ENCODE peak calls at places on chromosomes 11 and 22, in seven cellular contexts. One of them, this sample, is unnamed. For H3K4me1, the result is how much of the 10 kb centered on the place peaks cover.

GRCh38 chr11:122706689-122707088 is 51.2 kb downstream of the UBASH3B start:
- DNase-seq in neuronal stem cell: no peak
- DNase-seq in IMR-90: peak
- DNase-seq in mesendoderm: no peak
- DNase-seq in H9: no peak
- DNase-seq in H1: no peak
- DNase-seq in trophoblast cell: peak
- DNase-seq in this sample: peak

GRCh38 chr22:30803679-30804078 is 109.0 kb downstream of the OSBP2 start:
- DNase-seq in neuronal stem cell: no peak
- DNase-seq in IMR-90: no peak
- DNase-seq in mesendoderm: no peak
- DNase-seq in H9: no peak
- DNase-seq in H1: no peak
- DNase-seq in trophoblast cell: no peak
- DNase-seq in this sample: no peak

GRCh38 chr11:69551963-69552362 is 70.5 kb downstream of the LINC01488 start:
- DNase-seq in neuronal stem cell: no peak
- DNase-seq in IMR-90: no peak
- DNase-seq in mesendoderm: no peak
- DNase-seq in H9: no peak
- DNase-seq in H1: no peak
- DNase-seq in trophoblast cell: peak
- DNase-seq in this sample: no peak

GRCh38 chr11:47819743-47820142 is 28.4 kb downstream of the NUP160 start:
- DNase-seq in neuronal stem cell: no peak
- DNase-seq in IMR-90: no peak
- DNase-seq in mesendoderm: no peak
- DNase-seq in H9: no peak
- DNase-seq in H1: no peak
- DNase-seq in trophoblast cell: peak
- DNase-seq in this sample: no peak

GRCh38 chr22:30421695-30422480 is 3.7 kb upstream of the MTFP1 start:
- DNase-seq in neuronal stem cell: no peak
- DNase-seq in IMR-90: no peak
- DNase-seq in mesendoderm: no peak
- DNase-seq in H9: no peak
- DNase-seq in H1: no peak
- DNase-seq in trophoblast cell: no peak
- DNase-seq in this sample: peak

GRCh38 chr22:29093501-29093921 is 20.7 kb downstream of the KREMEN1 start:
- DNase-seq in neuronal stem cell: no peak
- DNase-seq in IMR-90: peak
- DNase-seq in mesendoderm: no peak
- DNase-seq in H9: no peak
- DNase-seq in H1: no peak
- DNase-seq in trophoblast cell: no peak
- DNase-seq in this sample: peak

GRCh38 chr11:133501643-133502535 is 30.4 kb downstream of the OPCML start:
- DNase-seq in neuronal stem cell: no peak
- DNase-seq in IMR-90: no peak
- DNase-seq in mesendoderm: peak
- DNase-seq in H9: peak
- DNase-seq in H1: peak
- DNase-seq in trophoblast cell: no peak
- DNase-seq in this sample: no peak

GRCh38 chr22:19063581-19064353 is 58.4 kb downstream of the DGCR2 start:
- DNase-seq in neuronal stem cell: no peak
- DNase-seq in IMR-90: no peak
- DNase-seq in mesendoderm: no peak
- DNase-seq in H9: no peak
- DNase-seq in H1: no peak
- DNase-seq in trophoblast cell: no peak
- DNase-seq in this sample: no peak

GRCh38 chr11:48037709-48038468 is 57.5 kb downstream of the PTPRJ start:
- DNase-seq in neuronal stem cell: no peak
- DNase-seq in IMR-90: peak
- DNase-seq in mesendoderm: no peak
- DNase-seq in H9: no peak
- DNase-seq in H1: no peak
- DNase-seq in trophoblast cell: no peak
- DNase-seq in this sample: no peak

GRCh38 chr22:20088263-20088648 is 8.2 kb downstream of the DGCR8 start:
- DNase-seq in neuronal stem cell: no peak
- DNase-seq in IMR-90: no peak
- DNase-seq in mesendoderm: no peak
- DNase-seq in H9: no peak
- DNase-seq in H1: no peak
- DNase-seq in trophoblast cell: no peak
- DNase-seq in this sample: no peak

GRCh38 chr11:121553806-121554205 is 101.0 kb upstream of the SORL1-AS1 start:
- DNase-seq in neuronal stem cell: no peak
- DNase-seq in IMR-90: peak
- DNase-seq in mesendoderm: no peak
- DNase-seq in H9: no peak
- DNase-seq in H1: no peak
- DNase-seq in trophoblast cell: peak
- DNase-seq in this sample: no peak

GRCh38 chr11:122727101-122727929 is 71.8 kb downstream of the UBASH3B start:
- DNase-seq in neuronal stem cell: peak
- DNase-seq in IMR-90: no peak
- DNase-seq in mesendoderm: no peak
- DNase-seq in H9: no peak
- DNase-seq in H1: no peak
- DNase-seq in trophoblast cell: peak
- DNase-seq in this sample: peak

GRCh38 chr22:38135133-38135706 is 24.7 kb upstream of the BAIAP2L2 start:
- DNase-seq in neuronal stem cell: no peak
- DNase-seq in IMR-90: peak
- DNase-seq in mesendoderm: no peak
- DNase-seq in H9: no peak
- DNase-seq in H1: no peak
- DNase-seq in trophoblast cell: peak
- DNase-seq in this sample: peak

GRCh38 chr11:12092714-12093113 is 17.7 kb upstream of the MICAL2 start:
- DNase-seq in neuronal stem cell: no peak
- DNase-seq in IMR-90: no peak
- DNase-seq in mesendoderm: peak
- DNase-seq in H9: peak
- DNase-seq in H1: no peak
- DNase-seq in trophoblast cell: no peak
- DNase-seq in this sample: no peak

GRCh38 chr22:48889209-48889830 is 938.4 kb downstream of the BRD1 start:
- DNase-seq in neuronal stem cell: no peak
- DNase-seq in IMR-90: no peak
- DNase-seq in mesendoderm: no peak
- DNase-seq in H9: peak
- DNase-seq in H1: no peak
- DNase-seq in trophoblast cell: no peak
- DNase-seq in this sample: no peak

GRCh38 chr11:13321431-13321830 is 43.8 kb downstream of the BMAL1 start:
- DNase-seq in neuronal stem cell: no peak
- DNase-seq in IMR-90: no peak
- DNase-seq in mesendoderm: no peak
- DNase-seq in H9: no peak
- DNase-seq in H1: no peak
- DNase-seq in trophoblast cell: no peak
- DNase-seq in this sample: no peak

GRCh38 chr11:45048870-45049825 is 97.3 kb upstream of the PRDM11 start:
- DNase-seq in neuronal stem cell: no peak
- DNase-seq in IMR-90: peak
- DNase-seq in mesendoderm: no peak
- DNase-seq in H9: no peak
- DNase-seq in H1: no peak
- DNase-seq in trophoblast cell: no peak
- DNase-seq in this sample: no peak

GRCh38 chr11:117816151-117816741 is 8.3 kb downstream of the FXYD2 start:
- DNase-seq in neuronal stem cell: peak
- DNase-seq in IMR-90: peak
- DNase-seq in mesendoderm: peak
- DNase-seq in H9: peak
- DNase-seq in H1: no peak
- DNase-seq in trophoblast cell: peak
- DNase-seq in this sample: peak

GRCh38 chr22:45975266-45976161 is 1.4 kb downstream of the WNT7B start:
- DNase-seq in neuronal stem cell: no peak
- DNase-seq in IMR-90: no peak
- DNase-seq in mesendoderm: peak
- DNase-seq in H9: no peak
- DNase-seq in H1: no peak
- DNase-seq in trophoblast cell: peak
- DNase-seq in this sample: no peak

GRCh38 chr11:95148421-95148820 is 58.8 kb downstream of the ENDOD1 start:
- DNase-seq in neuronal stem cell: no peak
- DNase-seq in IMR-90: no peak
- DNase-seq in mesendoderm: no peak
- DNase-seq in H9: no peak
- DNase-seq in H1: no peak
- DNase-seq in trophoblast cell: peak
- DNase-seq in this sample: peak

GRCh38 chr11:103624708-103625623 is 411.5 kb upstream of the DDI1 start:
- DNase-seq in neuronal stem cell: no peak
- DNase-seq in IMR-90: peak
- DNase-seq in mesendoderm: peak
- DNase-seq in H9: no peak
- DNase-seq in H1: no peak
- DNase-seq in trophoblast cell: peak
- DNase-seq in this sample: peak

GRCh38 chr11:107683807-107684206 is 28.0 kb downstream of the SLN start:
- DNase-seq in neuronal stem cell: no peak
- DNase-seq in IMR-90: no peak
- DNase-seq in mesendoderm: peak
- DNase-seq in H9: peak
- DNase-seq in H1: no peak
- DNase-seq in trophoblast cell: peak
- DNase-seq in this sample: no peak

GRCh38 chr11:121672630-121673487 is 220.1 kb upstream of the SORL1-AS1 start:
- DNase-seq in neuronal stem cell: no peak
- DNase-seq in IMR-90: no peak
- DNase-seq in mesendoderm: no peak
- DNase-seq in H9: no peak
- DNase-seq in H1: no peak
- DNase-seq in trophoblast cell: no peak
- DNase-seq in this sample: no peak

GRCh38 chr22:24894220-24894975 is 52.1 kb downstream of the LHFPL7 start:
- DNase-seq in neuronal stem cell: no peak
- DNase-seq in IMR-90: peak
- DNase-seq in mesendoderm: peak
- DNase-seq in H9: no peak
- DNase-seq in H1: no peak
- DNase-seq in trophoblast cell: peak
- DNase-seq in this sample: peak

GRCh38 chr11:118921929-118922744 is 3.6 kb downstream of the BCL9L start:
- DNase-seq in neuronal stem cell: no peak
- DNase-seq in IMR-90: peak
- DNase-seq in mesendoderm: peak
- DNase-seq in H9: peak
- DNase-seq in H1: peak
- DNase-seq in trophoblast cell: peak
- DNase-seq in this sample: peak

DNA sequence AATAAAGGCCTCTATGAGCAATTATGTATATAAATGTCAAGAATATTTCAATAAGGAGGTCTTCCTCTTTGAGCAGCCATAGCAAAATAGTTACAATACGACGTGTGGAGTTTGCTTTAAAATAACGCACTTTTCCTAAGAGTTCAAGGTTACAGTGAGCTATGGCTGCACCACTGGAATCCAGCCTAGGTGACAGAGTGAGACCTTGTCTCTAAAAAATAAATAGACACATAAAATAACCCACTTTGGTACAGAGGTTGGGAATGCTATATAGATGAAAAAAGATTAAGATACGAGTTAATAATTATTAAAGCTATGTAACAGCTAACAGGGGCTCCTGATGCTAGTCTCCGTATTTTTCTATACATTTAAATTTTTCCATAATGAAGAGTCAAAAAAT is 12.6 kb downstream of the RAB6A start:
- DNase-seq in neuronal stem cell: no peak
- DNase-seq in IMR-90: no peak
- DNase-seq in mesendoderm: no peak
- DNase-seq in H9: no peak
- DNase-seq in H1: no peak
- DNase-seq in trophoblast cell: no peak
- DNase-seq in this sample: no peak
- H3K4me1 ChIP-seq in neuronal stem cell: under half
- H3K4me1 ChIP-seq in IMR-90: under half
- H3K4me1 ChIP-seq in mesendoderm: under half
- H3K4me1 ChIP-seq in H9: under half
- H3K4me1 ChIP-seq in H1: under half
- H3K4me1 ChIP-seq in trophoblast cell: under half
- H3K4me1 ChIP-seq in this sample: under half

GRCh38 chr11:3123761-3124733 is 41.1 kb downstream of the OSBPL5 start:
- DNase-seq in neuronal stem cell: no peak
- DNase-seq in IMR-90: peak
- DNase-seq in mesendoderm: no peak
- DNase-seq in H9: no peak
- DNase-seq in H1: no peak
- DNase-seq in trophoblast cell: no peak
- DNase-seq in this sample: peak
- H2BK5ac ChIP-seq in neuronal stem cell: peak
- H2BK5ac ChIP-seq in IMR-90: peak
- H2BK5ac ChIP-seq in mesendoderm: no peak
- H2BK5ac ChIP-seq in H9: no peak
- H2BK5ac ChIP-seq in H1: no peak
- H2BK5ac ChIP-seq in trophoblast cell: no peak
- H2BK5ac ChIP-seq in this sample: no peak

DNA sequence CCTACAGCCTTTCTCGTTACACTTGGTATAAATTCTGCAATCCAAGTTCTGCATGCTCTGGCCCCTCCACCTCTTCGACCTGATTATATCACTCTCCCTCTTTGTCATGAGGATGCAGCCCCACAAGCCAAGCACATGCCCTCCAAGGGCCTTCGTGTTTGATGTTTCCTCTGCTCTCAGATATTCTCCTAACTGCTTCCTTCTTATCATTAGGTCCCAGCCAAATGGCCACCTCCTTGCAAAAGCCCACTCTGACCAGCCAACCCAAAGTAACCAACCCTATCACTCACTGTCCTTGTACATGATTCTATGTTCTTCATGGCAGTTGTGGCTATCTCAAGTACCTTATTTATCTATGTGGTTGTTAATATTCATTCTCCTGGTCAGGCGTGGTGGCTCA is 38.3 kb upstream of the LRRC55 start:
- DNase-seq in neuronal stem cell: no peak
- DNase-seq in IMR-90: no peak
- DNase-seq in mesendoderm: no peak
- DNase-seq in H9: no peak
- DNase-seq in H1: no peak
- DNase-seq in trophoblast cell: no peak
- DNase-seq in this sample: no peak
- H3K23ac ChIP-seq in neuronal stem cell: no peak
- H3K23ac ChIP-seq in IMR-90: no peak
- H3K23ac ChIP-seq in mesendoderm: no peak
- H3K23ac ChIP-seq in H9: no peak
- H3K23ac ChIP-seq in H1: no peak
- H3K23ac ChIP-seq in trophoblast cell: no peak
- H3K23ac ChIP-seq in this sample: no peak

DNA sequence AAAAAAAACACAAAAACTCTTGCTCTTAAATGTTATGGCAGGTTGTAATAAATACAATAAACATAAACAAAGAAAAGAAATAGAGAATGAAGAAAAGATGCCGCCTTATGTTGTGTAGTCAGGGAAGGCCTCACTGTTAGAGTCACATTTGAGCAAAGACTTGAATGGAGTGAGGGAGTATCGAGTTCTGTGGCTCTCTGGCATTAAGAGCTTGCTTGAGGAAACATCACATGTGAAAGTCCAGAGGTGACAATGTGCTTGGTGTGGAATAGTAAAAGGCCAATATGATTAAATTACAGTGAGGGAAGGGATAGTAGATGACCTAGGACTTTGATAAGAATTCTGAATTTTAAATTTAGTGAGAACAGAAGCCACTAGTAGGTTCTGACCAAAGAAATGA is 139.4 kb downstream of the ATG16L2 start:
- DNase-seq in neuronal stem cell: no peak
- DNase-seq in IMR-90: no peak
- DNase-seq in mesendoderm: no peak
- DNase-seq in H9: no peak
- DNase-seq in H1: no peak
- DNase-seq in trophoblast cell: no peak
- DNase-seq in this sample: no peak
- H3K4me1 ChIP-seq in neuronal stem cell: under half
- H3K4me1 ChIP-seq in IMR-90: under half
- H3K4me1 ChIP-seq in mesendoderm: under half
- H3K4me1 ChIP-seq in H9: under half
- H3K4me1 ChIP-seq in H1: under half
- H3K4me1 ChIP-seq in trophoblast cell: under half
- H3K4me1 ChIP-seq in this sample: under half

This sample was measured in mesenchymal stem cell.